ENCODE peak calls at places on chromosomes 4 and X, in ten cellular contexts. R, Y, K, D, A, J, G, C, V and I are unnamed samples.
A peak's percentile ranks its signal among the peaks of the same experiment; 100 is the strongest.

GRCh38 chr4:106763044-106763443 is 273.1 kb downstream of the DKK2 start:
- DNase-seq in R (no peak), Y (no peak), K (no peak), D (no peak), A (no peak), J (peak; percentile 56), G (no peak), C (no peak), V (peak; percentile 14), I (no peak)

GRCh38 chr4:6270691-6271121 is 1.1 kb downstream of the WFS1 start:
- DNase-seq in R (no peak), Y (no peak), K (no peak), D (no peak), A (no peak), J (peak; percentile 46), G (no peak), C (no peak), V (peak; percentile 49), I (no peak)

GRCh38 chr4:119207051-119207450 is 5.5 kb upstream of the USP53 start:
- DNase-seq in R (no peak), Y (no peak), K (no peak), D (no peak), A (no peak), J (peak; percentile 53), G (no peak), C (no peak), V (peak; percentile 71), I (peak; percentile 16)

GRCh38 chr4:76053730-76054129 is 17.9 kb upstream of the CXCL11 start:
- DNase-seq in R (no peak), Y (no peak), K (no peak), D (no peak), A (no peak), J (no peak), G (no peak), C (no peak), V (no peak), I (no peak)

GRCh38 chrX:43733699-43734098 is 77.6 kb downstream of the MAOA start:
- DNase-seq in R (no peak), Y (no peak), K (no peak), D (no peak), A (no peak), J (no peak), G (no peak), C (no peak), V (no peak), I (no peak)

GRCh38 chr4:40335508-40335860 is 351 bp downstream of the CHRNA9 start:
- DNase-seq in R (no peak), Y (no peak), K (no peak), D (no peak), A (no peak), J (peak; percentile 92), G (no peak), C (no peak), V (peak; percentile 26), I (no peak)

GRCh38 chr4:46404961-46405360 is 15.0 kb upstream of the GABRA2 start:
- DNase-seq in R (no peak), Y (no peak), K (no peak), D (no peak), A (no peak), J (no peak), G (no peak), C (no peak), V (peak; percentile 75), I (no peak)

GRCh38 chr4:174119051-174119450 is 164.4 kb downstream of the FBXO8 start:
- DNase-seq in R (no peak), Y (no peak), K (no peak), D (no peak), A (no peak), J (peak; percentile 90), G (no peak), C (no peak), V (peak; percentile 65), I (no peak)